ENCODE peak calls at places on chromosomes 4 and X, in six cellular contexts. F is activated effector memory CD4-positive, alpha-beta T cell treated with Interleukin-2 at 50 U/mL for 16 hours; A is HS-27A; Z is stimulated activated CD4-positive, alpha-beta T cell treated with anti-CD3 and anti-CD28 coated beads, Interleukin-15, amount 100 ng/mL, for 48 hours; M is GM20000; O is NCI-H748 treated with DMSO at 0.1 percent for 48 hours. Y is an unnamed sample.

GRCh38 chr4:77197361-77197760 is 40.4 kb downstream of the CCNG2 start:
- DNase-seq in Z (no peak), O (no peak), A (no peak), M (no peak), F (no peak), Y (no peak)

GRCh38 chr4:146095867-146096266 is 79.7 kb upstream of the LSM6 start:
- DNase-seq in F (no peak), M (no peak), A (no peak), Z (no peak), O (no peak), Y (no peak)

GRCh38 chr4:22515145-22515887 is 550 bp downstream of the ADGRA3 start:
- DNase-seq in M (peak), F (no peak), A (no peak), O (peak), Z (peak), Y (peak)

GRCh38 chr4:85598936-85599335 is 124.0 kb downstream of the ARHGAP24 start:
- DNase-seq in Z (no peak), O (no peak), M (no peak), A (no peak), F (no peak), Y (peak)

GRCh38 chr4:186587416-186588018 is 32.1 kb upstream of the MTNR1A start:
- DNase-seq in A (no peak), F (peak), M (peak), Z (peak), O (no peak), Y (peak)

GRCh38 chr4:48022192-48022799 is 5.7 kb downstream of the NIPAL1 start:
- DNase-seq in O (no peak), F (no peak), A (no peak), Z (no peak), M (no peak), Y (no peak)

GRCh38 chr4:41156574-41156973 is 57.8 kb downstream of the APBB2 start:
- DNase-seq in Z (no peak), A (no peak), M (no peak), O (no peak), F (no peak), Y (no peak)

GRCh38 chr4:8739357-8739756 is 132.3 kb downstream of the HMX1 start:
- DNase-seq in M (no peak), F (no peak), O (no peak), A (no peak), Z (no peak), Y (no peak)

GRCh38 chrX:80184854-80185253 is 170.3 kb downstream of the TBX22 start:
- DNase-seq in M (no peak), Z (no peak), F (no peak), O (no peak), A (no peak), Y (no peak)

GRCh38 chrX:5810636-5811035 is 418.0 kb downstream of the NLGN4X start:
- DNase-seq in F (no peak), O (no peak), Z (no peak), M (no peak), A (no peak), Y (no peak)

GRCh38 chr4:110510955-110511544 is 35.1 kb downstream of the ENPEP start:
- DNase-seq in Z (no peak), O (peak), F (no peak), A (no peak), M (peak), Y (peak)

GRCh38 chr4:107349266-107349665 is 313.2 kb upstream of the DKK2 start:
- DNase-seq in M (no peak), A (peak), F (no peak), O (no peak), Z (no peak), Y (no peak)

GRCh38 chrX:12488220-12488619 is 303.0 kb upstream of the PRPS2 start:
- DNase-seq in A (peak), M (no peak), O (no peak), F (no peak), Z (no peak), Y (no peak)

GRCh38 chrX:131747173-131747572 is 203.3 kb downstream of the OR13H1 start:
- DNase-seq in M (no peak), A (no peak), F (no peak), O (peak), Z (peak), Y (no peak)

GRCh38 chr4:37561803-37562207 is 124.4 kb downstream of the RELL1 start:
- DNase-seq in F (no peak), Z (no peak), O (no peak), M (no peak), A (no peak), Y (no peak)